ENCODE peak calls at places on chromosomes 5 and 9, in nine cellular contexts. One of them, this sample, is unnamed.

GRCh38 chr9:16825364-16825763 is 45.1 kb downstream of the BNC2 start:
- DNase-seq in colonic mucosa: no peak
- DNase-seq in activated CD8-positive, alpha-beta memory T cell treated with anti-CD3 and anti-CD28 coated beads, Interleukin-2, amount 50 U/mL, for 4 hours: no peak
- DNase-seq in heart right ventricle: no peak
- DNase-seq in lower lobe of right lung: no peak
- DNase-seq in ecto neural progenitor cell: no peak
- DNase-seq in activated CD4-positive, alpha-beta T cell treated with anti-CD3 and anti-CD28 coated beads for 4 hours: no peak
- DNase-seq in Ammon's horn: no peak
- DNase-seq in adrenal gland: no peak
- DNase-seq in this sample: no peak

GRCh38 chr5:102536323-102536928 is 37.6 kb upstream of the SLCO6A1 start:
- DNase-seq in activated CD8-positive, alpha-beta memory T cell treated with anti-CD3 and anti-CD28 coated beads, Interleukin-2, amount 50 U/mL, for 4 hours: no peak
- DNase-seq in colonic mucosa: no peak
- DNase-seq in ecto neural progenitor cell: no peak
- DNase-seq in activated CD4-positive, alpha-beta T cell treated with anti-CD3 and anti-CD28 coated beads for 4 hours: no peak
- DNase-seq in lower lobe of right lung: no peak
- DNase-seq in heart right ventricle: no peak
- DNase-seq in Ammon's horn: no peak
- DNase-seq in adrenal gland: no peak
- DNase-seq in this sample: no peak

GRCh38 chr5:150295741-150296486 is 6.3 kb upstream of the CAMK2A start:
- DNase-seq in activated CD8-positive, alpha-beta memory T cell treated with anti-CD3 and anti-CD28 coated beads, Interleukin-2, amount 50 U/mL, for 4 hours: no peak
- DNase-seq in ecto neural progenitor cell: no peak
- DNase-seq in lower lobe of right lung: no peak
- DNase-seq in Ammon's horn: peak
- DNase-seq in activated CD4-positive, alpha-beta T cell treated with anti-CD3 and anti-CD28 coated beads for 4 hours: no peak
- DNase-seq in colonic mucosa: no peak
- DNase-seq in heart right ventricle: no peak
- DNase-seq in adrenal gland: no peak
- DNase-seq in this sample: no peak

GRCh38 chr9:91199739-91200497 is 161.8 kb downstream of the AUH start:
- DNase-seq in activated CD8-positive, alpha-beta memory T cell treated with anti-CD3 and anti-CD28 coated beads, Interleukin-2, amount 50 U/mL, for 4 hours: no peak
- DNase-seq in lower lobe of right lung: no peak
- DNase-seq in ecto neural progenitor cell: no peak
- DNase-seq in heart right ventricle: no peak
- DNase-seq in Ammon's horn: no peak
- DNase-seq in activated CD4-positive, alpha-beta T cell treated with anti-CD3 and anti-CD28 coated beads for 4 hours: no peak
- DNase-seq in colonic mucosa: no peak
- DNase-seq in adrenal gland: no peak
- DNase-seq in this sample: no peak

GRCh38 chr5:2288466-2288865 is 405.7 kb upstream of the IRX4 start:
- DNase-seq in ecto neural progenitor cell: no peak
- DNase-seq in Ammon's horn: no peak
- DNase-seq in activated CD8-positive, alpha-beta memory T cell treated with anti-CD3 and anti-CD28 coated beads, Interleukin-2, amount 50 U/mL, for 4 hours: no peak
- DNase-seq in activated CD4-positive, alpha-beta T cell treated with anti-CD3 and anti-CD28 coated beads for 4 hours: no peak
- DNase-seq in colonic mucosa: no peak
- DNase-seq in adrenal gland: no peak
- DNase-seq in lower lobe of right lung: no peak
- DNase-seq in heart right ventricle: no peak
- DNase-seq in this sample: no peak

GRCh38 chr9:96020300-96020821 is 144.9 kb downstream of the ERCC6L2 start:
- DNase-seq in adrenal gland: no peak
- DNase-seq in ecto neural progenitor cell: no peak
- DNase-seq in activated CD8-positive, alpha-beta memory T cell treated with anti-CD3 and anti-CD28 coated beads, Interleukin-2, amount 50 U/mL, for 4 hours: no peak
- DNase-seq in activated CD4-positive, alpha-beta T cell treated with anti-CD3 and anti-CD28 coated beads for 4 hours: no peak
- DNase-seq in Ammon's horn: no peak
- DNase-seq in heart right ventricle: no peak
- DNase-seq in lower lobe of right lung: no peak
- DNase-seq in colonic mucosa: no peak
- DNase-seq in this sample: no peak

GRCh38 chr9:128654481-128654880 is 2.2 kb downstream of the DYNC2I2 start:
- DNase-seq in Ammon's horn: no peak
- DNase-seq in activated CD8-positive, alpha-beta memory T cell treated with anti-CD3 and anti-CD28 coated beads, Interleukin-2, amount 50 U/mL, for 4 hours: no peak
- DNase-seq in heart right ventricle: no peak
- DNase-seq in lower lobe of right lung: no peak
- DNase-seq in colonic mucosa: no peak
- DNase-seq in adrenal gland: no peak
- DNase-seq in activated CD4-positive, alpha-beta T cell treated with anti-CD3 and anti-CD28 coated beads for 4 hours: no peak
- DNase-seq in ecto neural progenitor cell: no peak
- DNase-seq in this sample: no peak

GRCh38 chr5:167894631-167895472 is 396.6 kb upstream of the WWC1 start:
- DNase-seq in ecto neural progenitor cell: no peak
- DNase-seq in activated CD4-positive, alpha-beta T cell treated with anti-CD3 and anti-CD28 coated beads for 4 hours: no peak
- DNase-seq in colonic mucosa: no peak
- DNase-seq in adrenal gland: no peak
- DNase-seq in activated CD8-positive, alpha-beta memory T cell treated with anti-CD3 and anti-CD28 coated beads, Interleukin-2, amount 50 U/mL, for 4 hours: no peak
- DNase-seq in lower lobe of right lung: no peak
- DNase-seq in Ammon's horn: no peak
- DNase-seq in heart right ventricle: no peak
- DNase-seq in this sample: no peak

GRCh38 chr5:119367502-119368237 is 11.9 kb downstream of the TNFAIP8 start:
- DNase-seq in activated CD4-positive, alpha-beta T cell treated with anti-CD3 and anti-CD28 coated beads for 4 hours: no peak
- DNase-seq in lower lobe of right lung: no peak
- DNase-seq in Ammon's horn: no peak
- DNase-seq in adrenal gland: no peak
- DNase-seq in colonic mucosa: no peak
- DNase-seq in heart right ventricle: no peak
- DNase-seq in ecto neural progenitor cell: no peak
- DNase-seq in activated CD8-positive, alpha-beta memory T cell treated with anti-CD3 and anti-CD28 coated beads, Interleukin-2, amount 50 U/mL, for 4 hours: no peak
- DNase-seq in this sample: no peak

GRCh38 chr5:37575541-37576489 is 196.7 kb downstream of the WDR70 start:
- DNase-seq in activated CD4-positive, alpha-beta T cell treated with anti-CD3 and anti-CD28 coated beads for 4 hours: no peak
- DNase-seq in ecto neural progenitor cell: no peak
- DNase-seq in activated CD8-positive, alpha-beta memory T cell treated with anti-CD3 and anti-CD28 coated beads, Interleukin-2, amount 50 U/mL, for 4 hours: no peak
- DNase-seq in heart right ventricle: no peak
- DNase-seq in lower lobe of right lung: no peak
- DNase-seq in Ammon's horn: no peak
- DNase-seq in adrenal gland: no peak
- DNase-seq in colonic mucosa: no peak
- DNase-seq in this sample: no peak

GRCh38 chr5:156438076-156438475 is 111.1 kb downstream of the SGCD start:
- DNase-seq in heart right ventricle: no peak
- DNase-seq in activated CD8-positive, alpha-beta memory T cell treated with anti-CD3 and anti-CD28 coated beads, Interleukin-2, amount 50 U/mL, for 4 hours: no peak
- DNase-seq in Ammon's horn: no peak
- DNase-seq in colonic mucosa: no peak
- DNase-seq in lower lobe of right lung: no peak
- DNase-seq in adrenal gland: no peak
- DNase-seq in ecto neural progenitor cell: no peak
- DNase-seq in activated CD4-positive, alpha-beta T cell treated with anti-CD3 and anti-CD28 coated beads for 4 hours: no peak
- DNase-seq in this sample: no peak

GRCh38 chr5:78496373-78496772 is 136.0 kb downstream of the SCAMP1 start:
- DNase-seq in Ammon's horn: no peak
- DNase-seq in heart right ventricle: no peak
- DNase-seq in lower lobe of right lung: no peak
- DNase-seq in activated CD8-positive, alpha-beta memory T cell treated with anti-CD3 and anti-CD28 coated beads, Interleukin-2, amount 50 U/mL, for 4 hours: no peak
- DNase-seq in adrenal gland: no peak
- DNase-seq in activated CD4-positive, alpha-beta T cell treated with anti-CD3 and anti-CD28 coated beads for 4 hours: no peak
- DNase-seq in ecto neural progenitor cell: no peak
- DNase-seq in colonic mucosa: peak
- DNase-seq in this sample: no peak

GRCh38 chr9:106864533-106865143 is 1.7 kb downstream of the ZNF462 start:
- DNase-seq in lower lobe of right lung: no peak
- DNase-seq in adrenal gland: peak
- DNase-seq in Ammon's horn: peak
- DNase-seq in ecto neural progenitor cell: peak
- DNase-seq in activated CD4-positive, alpha-beta T cell treated with anti-CD3 and anti-CD28 coated beads for 4 hours: no peak
- DNase-seq in heart right ventricle: no peak
- DNase-seq in activated CD8-positive, alpha-beta memory T cell treated with anti-CD3 and anti-CD28 coated beads, Interleukin-2, amount 50 U/mL, for 4 hours: no peak
- DNase-seq in colonic mucosa: no peak
- DNase-seq in this sample: no peak

GRCh38 chr9:38160613-38161215 is 91.7 kb upstream of the SHB start:
- DNase-seq in activated CD4-positive, alpha-beta T cell treated with anti-CD3 and anti-CD28 coated beads for 4 hours: peak
- DNase-seq in Ammon's horn: peak
- DNase-seq in adrenal gland: peak
- DNase-seq in activated CD8-positive, alpha-beta memory T cell treated with anti-CD3 and anti-CD28 coated beads, Interleukin-2, amount 50 U/mL, for 4 hours: peak
- DNase-seq in ecto neural progenitor cell: peak
- DNase-seq in heart right ventricle: peak
- DNase-seq in lower lobe of right lung: peak
- DNase-seq in colonic mucosa: peak
- DNase-seq in this sample: peak

GRCh38 chr9:129278391-129279237 is 100.6 kb upstream of the IER5L start:
- DNase-seq in lower lobe of right lung: peak
- DNase-seq in activated CD4-positive, alpha-beta T cell treated with anti-CD3 and anti-CD28 coated beads for 4 hours: no peak
- DNase-seq in colonic mucosa: peak
- DNase-seq in ecto neural progenitor cell: peak
- DNase-seq in adrenal gland: peak
- DNase-seq in activated CD8-positive, alpha-beta memory T cell treated with anti-CD3 and anti-CD28 coated beads, Interleukin-2, amount 50 U/mL, for 4 hours: peak
- DNase-seq in heart right ventricle: no peak
- DNase-seq in Ammon's horn: no peak
- DNase-seq in this sample: no peak

GRCh38 chr5:142280066-142281011 is 44.5 kb downstream of the SPRY4 start:
- DNase-seq in activated CD4-positive, alpha-beta T cell treated with anti-CD3 and anti-CD28 coated beads for 4 hours: no peak
- DNase-seq in heart right ventricle: peak
- DNase-seq in Ammon's horn: no peak
- DNase-seq in lower lobe of right lung: no peak
- DNase-seq in colonic mucosa: no peak
- DNase-seq in ecto neural progenitor cell: peak
- DNase-seq in activated CD8-positive, alpha-beta memory T cell treated with anti-CD3 and anti-CD28 coated beads, Interleukin-2, amount 50 U/mL, for 4 hours: no peak
- DNase-seq in adrenal gland: peak
- DNase-seq in this sample: no peak

GRCh38 chr9:15618540-15619331 is 65.9 kb downstream of the CCDC171 start:
- DNase-seq in Ammon's horn: no peak
- DNase-seq in heart right ventricle: no peak
- DNase-seq in lower lobe of right lung: no peak
- DNase-seq in activated CD8-positive, alpha-beta memory T cell treated with anti-CD3 and anti-CD28 coated beads, Interleukin-2, amount 50 U/mL, for 4 hours: no peak
- DNase-seq in activated CD4-positive, alpha-beta T cell treated with anti-CD3 and anti-CD28 coated beads for 4 hours: no peak
- DNase-seq in colonic mucosa: no peak
- DNase-seq in ecto neural progenitor cell: no peak
- DNase-seq in adrenal gland: no peak
- DNase-seq in this sample: no peak

GRCh38 chr5:8953016-8953415 is 592.9 kb downstream of the SEMA5A start:
- DNase-seq in colonic mucosa: no peak
- DNase-seq in activated CD8-positive, alpha-beta memory T cell treated with anti-CD3 and anti-CD28 coated beads, Interleukin-2, amount 50 U/mL, for 4 hours: no peak
- DNase-seq in ecto neural progenitor cell: no peak
- DNase-seq in Ammon's horn: no peak
- DNase-seq in activated CD4-positive, alpha-beta T cell treated with anti-CD3 and anti-CD28 coated beads for 4 hours: no peak
- DNase-seq in adrenal gland: no peak
- DNase-seq in heart right ventricle: no peak
- DNase-seq in lower lobe of right lung: no peak
- DNase-seq in this sample: peak

GRCh38 chr5:84301535-84301934 is 83.1 kb downstream of the EDIL3 start:
- DNase-seq in colonic mucosa: no peak
- DNase-seq in Ammon's horn: no peak
- DNase-seq in heart right ventricle: no peak
- DNase-seq in adrenal gland: no peak
- DNase-seq in activated CD8-positive, alpha-beta memory T cell treated with anti-CD3 and anti-CD28 coated beads, Interleukin-2, amount 50 U/mL, for 4 hours: no peak
- DNase-seq in activated CD4-positive, alpha-beta T cell treated with anti-CD3 and anti-CD28 coated beads for 4 hours: no peak
- DNase-seq in lower lobe of right lung: no peak
- DNase-seq in ecto neural progenitor cell: no peak
- DNase-seq in this sample: no peak

GRCh38 chr5:141040093-141040762 is 10.9 kb upstream of the PCDHB1 start:
- DNase-seq in activated CD8-positive, alpha-beta memory T cell treated with anti-CD3 and anti-CD28 coated beads, Interleukin-2, amount 50 U/mL, for 4 hours: no peak
- DNase-seq in Ammon's horn: peak
- DNase-seq in adrenal gland: peak
- DNase-seq in activated CD4-positive, alpha-beta T cell treated with anti-CD3 and anti-CD28 coated beads for 4 hours: no peak
- DNase-seq in heart right ventricle: peak
- DNase-seq in colonic mucosa: no peak
- DNase-seq in lower lobe of right lung: peak
- DNase-seq in ecto neural progenitor cell: peak
- DNase-seq in this sample: no peak

GRCh38 chr5:78760411-78761169 is 112.0 kb upstream of the LHFPL2 start:
- DNase-seq in activated CD4-positive, alpha-beta T cell treated with anti-CD3 and anti-CD28 coated beads for 4 hours: no peak
- DNase-seq in adrenal gland: no peak
- DNase-seq in heart right ventricle: no peak
- DNase-seq in colonic mucosa: no peak
- DNase-seq in ecto neural progenitor cell: no peak
- DNase-seq in Ammon's horn: peak
- DNase-seq in activated CD8-positive, alpha-beta memory T cell treated with anti-CD3 and anti-CD28 coated beads, Interleukin-2, amount 50 U/mL, for 4 hours: no peak
- DNase-seq in lower lobe of right lung: no peak
- DNase-seq in this sample: no peak

GRCh38 chr5:17218353-17219005 is 1.0 kb downstream of the BASP1 start:
- DNase-seq in activated CD4-positive, alpha-beta T cell treated with anti-CD3 and anti-CD28 coated beads for 4 hours: no peak
- DNase-seq in adrenal gland: peak
- DNase-seq in colonic mucosa: peak
- DNase-seq in Ammon's horn: peak
- DNase-seq in heart right ventricle: peak
- DNase-seq in lower lobe of right lung: peak
- DNase-seq in ecto neural progenitor cell: peak
- DNase-seq in activated CD8-positive, alpha-beta memory T cell treated with anti-CD3 and anti-CD28 coated beads, Interleukin-2, amount 50 U/mL, for 4 hours: no peak
- DNase-seq in this sample: no peak

GRCh38 chr9:34403554-34404380 is 27.1 kb upstream of the MYORG start:
- DNase-seq in colonic mucosa: peak
- DNase-seq in heart right ventricle: peak
- DNase-seq in activated CD4-positive, alpha-beta T cell treated with anti-CD3 and anti-CD28 coated beads for 4 hours: peak
- DNase-seq in adrenal gland: peak
- DNase-seq in ecto neural progenitor cell: peak
- DNase-seq in Ammon's horn: peak
- DNase-seq in activated CD8-positive, alpha-beta memory T cell treated with anti-CD3 and anti-CD28 coated beads, Interleukin-2, amount 50 U/mL, for 4 hours: peak
- DNase-seq in lower lobe of right lung: peak
- DNase-seq in this sample: no peak

GRCh38 chr5:154095819-154096380 is 57.1 kb downstream of the MFAP3 start:
- DNase-seq in adrenal gland: no peak
- DNase-seq in Ammon's horn: peak
- DNase-seq in colonic mucosa: no peak
- DNase-seq in activated CD4-positive, alpha-beta T cell treated with anti-CD3 and anti-CD28 coated beads for 4 hours: no peak
- DNase-seq in activated CD8-positive, alpha-beta memory T cell treated with anti-CD3 and anti-CD28 coated beads, Interleukin-2, amount 50 U/mL, for 4 hours: no peak
- DNase-seq in lower lobe of right lung: no peak
- DNase-seq in heart right ventricle: no peak
- DNase-seq in ecto neural progenitor cell: no peak
- DNase-seq in this sample: no peak

GRCh38 chr5:22480305-22480704 is 372.8 kb downstream of the CDH12 start:
- DNase-seq in adrenal gland: no peak
- DNase-seq in lower lobe of right lung: no peak
- DNase-seq in ecto neural progenitor cell: no peak
- DNase-seq in activated CD8-positive, alpha-beta memory T cell treated with anti-CD3 and anti-CD28 coated beads, Interleukin-2, amount 50 U/mL, for 4 hours: no peak
- DNase-seq in activated CD4-positive, alpha-beta T cell treated with anti-CD3 and anti-CD28 coated beads for 4 hours: no peak
- DNase-seq in colonic mucosa: no peak
- DNase-seq in heart right ventricle: no peak
- DNase-seq in Ammon's horn: no peak
- DNase-seq in this sample: no peak

GRCh38 chr9:118183571-118183970 is 479.4 kb downstream of the TLR4 start:
- DNase-seq in Ammon's horn: no peak
- DNase-seq in heart right ventricle: no peak
- DNase-seq in activated CD8-positive, alpha-beta memory T cell treated with anti-CD3 and anti-CD28 coated beads, Interleukin-2, amount 50 U/mL, for 4 hours: no peak
- DNase-seq in adrenal gland: no peak
- DNase-seq in lower lobe of right lung: no peak
- DNase-seq in colonic mucosa: no peak
- DNase-seq in ecto neural progenitor cell: no peak
- DNase-seq in activated CD4-positive, alpha-beta T cell treated with anti-CD3 and anti-CD28 coated beads for 4 hours: no peak
- DNase-seq in this sample: no peak

GRCh38 chr9:128405077-128405779 is 15.4 kb upstream of the CERCAM start:
- DNase-seq in ecto neural progenitor cell: peak
- DNase-seq in activated CD8-positive, alpha-beta memory T cell treated with anti-CD3 and anti-CD28 coated beads, Interleukin-2, amount 50 U/mL, for 4 hours: no peak
- DNase-seq in Ammon's horn: peak
- DNase-seq in heart right ventricle: no peak
- DNase-seq in activated CD4-positive, alpha-beta T cell treated with anti-CD3 and anti-CD28 coated beads for 4 hours: no peak
- DNase-seq in colonic mucosa: no peak
- DNase-seq in lower lobe of right lung: no peak
- DNase-seq in adrenal gland: no peak
- DNase-seq in this sample: no peak

GRCh38 chr5:58149345-58149744 is 310.5 kb downstream of the PLK2 start:
- DNase-seq in colonic mucosa: no peak
- DNase-seq in activated CD8-positive, alpha-beta memory T cell treated with anti-CD3 and anti-CD28 coated beads, Interleukin-2, amount 50 U/mL, for 4 hours: no peak
- DNase-seq in Ammon's horn: no peak
- DNase-seq in adrenal gland: no peak
- DNase-seq in ecto neural progenitor cell: no peak
- DNase-seq in activated CD4-positive, alpha-beta T cell treated with anti-CD3 and anti-CD28 coated beads for 4 hours: no peak
- DNase-seq in heart right ventricle: no peak
- DNase-seq in lower lobe of right lung: no peak
- DNase-seq in this sample: no peak

This sample was measured in GM12891.